ENCODE peak calls at places on chromosome 20, in four cellular contexts. H is neural progenitor cell, W is fibroblast of lung, C is cardiac muscle cell. P is an unnamed sample. For H3K36me3, the result is how much of the 10 kb centered on the place peaks cover.

GRCh38 chr20:56268536-56268935 is 20.0 kb downstream of the MC3R start:
- DNase-seq in H (no peak), W (no peak), C (no peak), P (no peak)

GRCh38 chr20:33650753-33651561 is 11.2 kb upstream of the C20orf144 start:
- DNase-seq in H (no peak), W (no peak), C (no peak), P (no peak)

GRCh38 chr20:61963885-61964674 is 101.6 kb downstream of the TAF4 start:
- DNase-seq in H (no peak), W (no peak), C (no peak), P (no peak)

GRCh38 chr20:52484438-52484837 is 292.9 kb upstream of the ZFP64 start:
- DNase-seq in H (no peak), W (peak), C (no peak), P (no peak)

GRCh38 chr20:16844406-16844805 is 96.2 kb downstream of the OTOR start:
- DNase-seq in H (no peak), W (no peak), C (no peak), P (no peak)

GRCh38 chr20:37347891-37348642 is 2.1 kb downstream of the SRC start:
- DNase-seq in H (no peak), W (no peak), C (no peak), P (no peak)

GRCh38 chr20:3613821-3614440 is 49.3 kb downstream of the GFRA4 start:
- DNase-seq in H (peak), W (peak), C (no peak), P (no peak)

GRCh38 chr20:19975436-19975799 is 41.7 kb upstream of the NAA20 start:
- DNase-seq in H (no peak), W (peak), C (no peak), P (no peak)

GRCh38 chr20:43506238-43506637 is 1.3 kb upstream of the L3MBTL1 start:
- DNase-seq in H (no peak), W (no peak), C (no peak), P (no peak)

GRCh38 chr20:43507150-43508080 is at the start of gene L3MBTL1:
- DNase-seq in H (peak), W (peak), C (peak), P (peak)

GRCh38 chr20:43508604-43509040 is 1.1 kb downstream of the L3MBTL1 start:
- DNase-seq in H (peak), W (no peak), C (peak), P (no peak)

GRCh38 chr20:43511879-43512278 is 4.4 kb downstream of the L3MBTL1 start:
- DNase-seq in H (no peak), W (no peak), C (no peak), P (no peak)

GRCh38 chr20:43508106-43508505 is 609 bp downstream of the L3MBTL1 start:
- DNase-seq in H (peak), W (no peak), C (no peak), P (no peak)
- H3K4me3 ChIP-seq in H (peak), W (peak), C (peak), P (peak)

GRCh38 chr20:49942303-49942702 is 6.1 kb downstream of the RNF114 start:
- DNase-seq in H (no peak), W (no peak), C (no peak), P (no peak)
- H3K36me3 ChIP-seq in H (under half), W (under half), C (under half), P (under half)

GRCh38 chr20:17960927-17961599 is 7.5 kb downstream of the SNX5 start:
- DNase-seq in H (no peak), W (peak), C (no peak), P (no peak)

GRCh38 chr20:17963114-17963897 is 5.3 kb downstream of the SNX5 start:
- DNase-seq in H (no peak), W (no peak), C (no peak), P (no peak)

GRCh38 chr20:17964073-17964472 is 4.5 kb downstream of the SNX5 start:
- DNase-seq in H (no peak), W (no peak), C (no peak), P (no peak)

GRCh38 chr20:17959257-17959627 is 9.4 kb downstream of the SNX5 start:
- DNase-seq in H (no peak), W (no peak), C (no peak), P (no peak)

DNA sequence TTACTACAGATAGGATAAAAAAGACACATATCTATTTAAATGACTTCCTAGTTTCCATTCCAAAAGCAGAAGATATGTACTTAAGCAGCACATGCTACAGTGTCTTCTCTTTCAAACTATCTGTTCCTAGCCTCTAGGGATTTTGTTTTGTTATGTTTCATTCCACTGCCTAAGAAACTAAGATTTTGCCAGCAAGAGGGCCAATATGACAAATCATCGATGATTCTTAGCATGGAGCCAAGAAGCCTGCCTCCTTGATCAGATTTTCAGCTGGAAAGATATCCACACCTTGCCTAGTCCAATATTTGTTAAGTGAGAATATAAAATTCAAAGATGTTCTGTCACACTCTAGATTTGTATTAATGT is 7.0 kb downstream of the SNX5 start:
- DNase-seq in H (no peak), W (no peak), C (no peak), P (no peak)
- H3K4me3 ChIP-seq in H (peak), W (peak), C (no peak), P (no peak)

GRCh38 chr20:647479-648019 is 5.5 kb downstream of the SRXN1 start:
- DNase-seq in H (no peak), W (no peak), C (no peak), P (no peak)
- H3K36me3 ChIP-seq in H (under half), W (under half), C (under half), P (under half)

GRCh38 chr20:40978761-40979160 is 49.9 kb upstream of the TOP1 start:
- DNase-seq in H (no peak), W (no peak), C (no peak), P (no peak)

GRCh38 chr20:40982415-40983145 is 46.0 kb upstream of the TOP1 start:
- DNase-seq in H (no peak), W (no peak), C (no peak), P (no peak)

GRCh38 chr20:40979247-40979646 is 49.4 kb upstream of the TOP1 start:
- DNase-seq in H (no peak), W (no peak), C (no peak), P (no peak)

GRCh38 chr20:40980106-40980827 is 48.4 kb upstream of the TOP1 start:
- DNase-seq in H (no peak), W (no peak), C (no peak), P (no peak)

DNA sequence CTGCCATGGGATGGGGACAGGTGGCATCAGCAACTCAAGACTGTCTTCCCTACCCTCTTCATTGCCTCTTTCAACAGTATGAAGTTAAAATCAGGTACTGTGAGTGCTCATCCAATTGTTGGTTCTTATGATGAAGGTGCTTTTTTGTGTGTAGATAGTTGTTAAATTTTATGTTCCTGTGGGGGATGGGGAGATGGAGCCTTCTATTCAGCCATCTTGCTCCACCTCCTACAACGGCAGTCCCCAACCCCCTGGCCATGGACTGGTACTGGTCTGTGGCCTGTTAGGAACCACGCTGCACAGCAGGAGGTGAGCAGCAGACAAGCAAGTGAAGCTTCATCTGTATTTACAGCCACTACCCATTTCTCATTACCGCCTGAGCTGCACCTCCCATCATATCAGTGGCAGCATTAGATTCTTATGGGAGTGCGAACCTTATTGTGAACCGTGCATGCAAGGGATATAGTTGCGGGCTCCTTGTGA is 47.8 kb upstream of the TOP1 start:
- DNase-seq in H (no peak), W (no peak), C (no peak), P (no peak)
- H3K4me3 ChIP-seq in H (no peak), W (no peak), C (no peak), P (no peak)

GRCh38 chr20:41424546-41424945 is 57.9 kb upstream of the EMILIN3 start:
- DNase-seq in H (no peak), W (peak), C (no peak), P (no peak)
- H3K36me3 ChIP-seq in H (under half), W (under half), C (half or more), P (under half)

GRCh38 chr20:23047001-23047737 is 2.3 kb downstream of the THBD start:
- DNase-seq in H (no peak), W (no peak), C (no peak), P (no peak)

GRCh38 chr20:23049201-23049932 is at the start of gene THBD:
- DNase-seq in H (peak), W (peak), C (peak), P (no peak)

GRCh38 chr20:23047738-23048214 is 1.7 kb downstream of the THBD start:
- DNase-seq in H (peak), W (no peak), C (no peak), P (no peak)

GRCh38 chr20:23048283-23049200 is 930 bp downstream of the THBD start:
- DNase-seq in H (peak), W (peak), C (peak), P (no peak)

GRCh38 chr20:23046431-23046830 is 3.0 kb downstream of the THBD start:
- DNase-seq in H (no peak), W (no peak), C (no peak), P (no peak)
- H3K4me3 ChIP-seq in H (no peak), W (peak), C (no peak), P (no peak)